ENCODE peak calls at places on chromosomes 11 and 22, in six cellular contexts. One of them, this sample, is unnamed.

GRCh38 chr22:41364955-41365354 is 16.8 kb upstream of the TEF start:
- DNase-seq in astrocyte of the spinal cord: no peak
- DNase-seq in DMS153: no peak
- DNase-seq in smooth muscle cell of the brain vasculature: no peak
- DNase-seq in EL: no peak
- DNase-seq in hypothalamus: no peak
- DNase-seq in this sample: no peak

GRCh38 chr22:43126506-43127165 is 16.1 kb downstream of the BIK start:
- DNase-seq in hypothalamus: no peak
- DNase-seq in EL: peak
- DNase-seq in smooth muscle cell of the brain vasculature: no peak
- DNase-seq in DMS153: no peak
- DNase-seq in astrocyte of the spinal cord: peak
- DNase-seq in this sample: no peak

GRCh38 chr11:70112017-70112434 is 33.9 kb downstream of the ANO1 start:
- DNase-seq in smooth muscle cell of the brain vasculature: no peak
- DNase-seq in EL: no peak
- DNase-seq in DMS153: no peak
- DNase-seq in hypothalamus: no peak
- DNase-seq in astrocyte of the spinal cord: no peak
- DNase-seq in this sample: peak

GRCh38 chr22:29205260-29205597 is 467 bp upstream of the EMID1 start:
- DNase-seq in astrocyte of the spinal cord: no peak
- DNase-seq in smooth muscle cell of the brain vasculature: no peak
- DNase-seq in DMS153: no peak
- DNase-seq in EL: no peak
- DNase-seq in hypothalamus: no peak
- DNase-seq in this sample: no peak

GRCh38 chr11:25769287-25769686 is 562.6 kb upstream of the ANO3 start:
- DNase-seq in hypothalamus: no peak
- DNase-seq in astrocyte of the spinal cord: peak
- DNase-seq in smooth muscle cell of the brain vasculature: no peak
- DNase-seq in EL: no peak
- DNase-seq in DMS153: no peak
- DNase-seq in this sample: peak

GRCh38 chr22:45686842-45687241 is 15.2 kb downstream of the ATXN10 start:
- DNase-seq in hypothalamus: no peak
- DNase-seq in EL: peak
- DNase-seq in DMS153: no peak
- DNase-seq in astrocyte of the spinal cord: no peak
- DNase-seq in smooth muscle cell of the brain vasculature: no peak
- DNase-seq in this sample: no peak

GRCh38 chr11:18093946-18094345 is 11.9 kb downstream of the SAAL1 start:
- DNase-seq in EL: no peak
- DNase-seq in smooth muscle cell of the brain vasculature: no peak
- DNase-seq in hypothalamus: no peak
- DNase-seq in astrocyte of the spinal cord: no peak
- DNase-seq in DMS153: no peak
- DNase-seq in this sample: no peak

GRCh38 chr22:37303821-37304274 is 21.5 kb downstream of the CYTH4 start:
- DNase-seq in hypothalamus: no peak
- DNase-seq in EL: peak
- DNase-seq in smooth muscle cell of the brain vasculature: peak
- DNase-seq in DMS153: no peak
- DNase-seq in astrocyte of the spinal cord: peak
- DNase-seq in this sample: peak

GRCh38 chr11:77502501-77502900 is 28.6 kb upstream of the PAK1 start:
- DNase-seq in hypothalamus: no peak
- DNase-seq in DMS153: no peak
- DNase-seq in smooth muscle cell of the brain vasculature: no peak
- DNase-seq in astrocyte of the spinal cord: no peak
- DNase-seq in EL: no peak
- DNase-seq in this sample: no peak

GRCh38 chr11:120383518-120384155 is 47.4 kb downstream of the ARHGEF12 start:
- DNase-seq in hypothalamus: no peak
- DNase-seq in astrocyte of the spinal cord: no peak
- DNase-seq in DMS153: no peak
- DNase-seq in smooth muscle cell of the brain vasculature: no peak
- DNase-seq in EL: peak
- DNase-seq in this sample: no peak

GRCh38 chr11:131481317-131481716 is 110.9 kb downstream of the NTM start:
- DNase-seq in EL: no peak
- DNase-seq in smooth muscle cell of the brain vasculature: no peak
- DNase-seq in astrocyte of the spinal cord: no peak
- DNase-seq in DMS153: no peak
- DNase-seq in hypothalamus: no peak
- DNase-seq in this sample: no peak